ENCODE peak calls at places on chromosomes 7 and 10, in four cellular contexts. J, L, H and M are unnamed samples.
A peak's percentile ranks its signal among the peaks of the same experiment; 100 is the strongest.

GRCh38 chr10:114518401-114519305 is 114.4 kb upstream of the AFAP1L2 start:
- DNase-seq in L (no peak), J (no peak), H (no peak), M (no peak)

GRCh38 chr7:88167223-88167622 is 52.6 kb downstream of the SRI start:
- DNase-seq in L (no peak), H (no peak), J (no peak), M (no peak)

GRCh38 chr10:86918022-86918471 is 39.4 kb downstream of the MMRN2 start:
- DNase-seq in J (no peak), L (no peak), H (peak; percentile 30), M (no peak)

GRCh38 chr7:107147464-107148214 is 21.2 kb upstream of the HBP1 start:
- DNase-seq in J (no peak), H (peak; percentile 56), L (no peak), M (no peak)

GRCh38 chr7:42883950-42884349 is 27.9 kb downstream of the C7orf25 start:
- DNase-seq in L (no peak), H (peak; percentile 65), J (no peak), M (no peak)

GRCh38 chr10:42149027-42149700 is 489.2 kb downstream of the ZNF33B start:
- DNase-seq in J (peak; percentile 85), L (no peak), H (peak; percentile 1), M (no peak)

GRCh38 chr7:138001529-138002095 is at the start of gene CREB3L2:
- DNase-seq in J (peak; percentile 89), H (peak; percentile 65), L (peak; percentile 79), M (peak; percentile 64)

GRCh38 chr7:149721084-149721601 is 52.2 kb downstream of the ZNF467 start:
- DNase-seq in H (no peak), J (peak; percentile 59), L (no peak), M (no peak)

GRCh38 chr10:69639291-69640195 is 9.5 kb downstream of the FAM241B start:
- DNase-seq in H (peak; percentile 72), J (peak; percentile 82), L (no peak), M (peak; percentile 62)

GRCh38 chr10:42939685-42940366 is 137.0 kb upstream of the RET start:
- DNase-seq in J (no peak), L (no peak), H (no peak), M (no peak)

GRCh38 chr7:56479136-56479535 is 362.9 kb upstream of the NUPR2 start:
- DNase-seq in J (no peak), L (no peak), H (no peak), M (no peak)

GRCh38 chr10:125014086-125014830 is 72.3 kb downstream of the ZRANB1 start:
- DNase-seq in J (no peak), H (no peak), L (no peak), M (peak; percentile 51)

GRCh38 chr10:94524146-94524545 is 21.4 kb upstream of the HELLS start:
- DNase-seq in H (peak; percentile 70), L (no peak), J (no peak), M (no peak)

GRCh38 chr7:92988051-92988450 is 129.7 kb downstream of the SAMD9 start:
- DNase-seq in J (no peak), H (peak; percentile 62), L (no peak), M (no peak)

GRCh38 chr7:11552676-11553075 is 279.3 kb downstream of the THSD7A start:
- DNase-seq in L (no peak), H (no peak), J (no peak), M (no peak)

GRCh38 chr10:1894912-1895311 is 157.6 kb upstream of the ADARB2 start:
- DNase-seq in H (no peak), J (no peak), L (no peak), M (no peak)

GRCh38 chr10:43076311-43076875 is 476 bp upstream of the RET start:
- DNase-seq in H (no peak), J (no peak), L (no peak), M (no peak)

GRCh38 chr10:44835300-44835699 is 75.8 kb upstream of the TMEM72 start:
- DNase-seq in J (no peak), H (no peak), L (no peak), M (no peak)

GRCh38 chr7:2082357-2083038 is 150.2 kb downstream of the MAD1L1 start:
- DNase-seq in J (no peak), L (no peak), H (peak; percentile 81), M (peak; percentile 30)

GRCh38 chr10:26621889-26622681 is 75.4 kb upstream of the PDSS1 start:
- DNase-seq in J (peak; percentile 78), L (peak; percentile 66), H (peak; percentile 15), M (peak; percentile 72)

GRCh38 chr7:46080595-46081159 is 159.6 kb upstream of the IGFBP3 start:
- DNase-seq in H (no peak), J (no peak), L (no peak), M (no peak)

GRCh38 chr7:150686030-150686626 is 622 bp downstream of the GIMAP2 start:
- DNase-seq in J (no peak), H (no peak), L (no peak), M (no peak)

GRCh38 chr10:111874586-111874985 is 309.0 kb downstream of the GPAM start:
- DNase-seq in H (no peak), L (no peak), J (no peak), M (no peak)

GRCh38 chr7:99422625-99423024 is 13.9 kb downstream of the BUD31 start:
- DNase-seq in H (no peak), J (no peak), L (no peak), M (no peak)

DNA sequence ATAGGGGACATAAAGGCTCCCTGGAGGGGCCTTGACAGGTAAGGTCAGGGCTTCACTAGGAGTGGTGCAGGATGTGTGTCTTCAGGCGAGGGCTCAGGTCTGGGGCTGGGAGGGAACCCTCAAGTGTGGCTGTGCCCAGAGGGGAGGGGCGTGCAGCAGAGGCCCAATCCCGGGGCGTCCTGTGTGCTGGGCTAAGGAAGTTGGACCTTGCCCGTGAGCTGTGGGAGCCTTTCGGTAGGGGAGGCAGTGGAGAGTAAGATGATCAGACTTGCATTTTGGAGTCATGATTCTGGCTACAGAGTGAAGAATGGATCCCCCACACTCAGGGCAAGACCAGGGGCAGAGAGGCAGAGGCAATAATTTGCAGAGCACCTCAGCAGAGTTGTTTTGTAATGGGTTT is 145.4 kb downstream of the BUB3 start:
- DNase-seq in J (no peak), L (no peak), H (no peak), M (no peak)
- H3K4me1 ChIP-seq in J (no peaks in the 10 kb centered on the region), L (no peaks in the 10 kb centered on the region), H (no peaks in the 10 kb centered on the region), M (no peaks in the 10 kb centered on the region)

GRCh38 chr10:88120599-88121333 is 257.3 kb downstream of the PTEN start:
- DNase-seq in J (no peak), H (no peak), L (no peak), M (no peak)
- H3K4me1 ChIP-seq in J (no peaks in the 10 kb centered on the region), H (no peaks in the 10 kb centered on the region), L (peaks cover 7% of the 10 kb centered on the region), M (no peaks in the 10 kb centered on the region)

GRCh38 chr10:11742779-11743298 is 657 bp downstream of the ECHDC3 start:
- DNase-seq in L (peak; percentile 89), H (peak; percentile 30), J (no peak), M (peak; percentile 46)
- H3K4me1 ChIP-seq in L (peaks cover 4% of the 10 kb centered on the region), H (peaks cover 14% of the 10 kb centered on the region), J (peaks cover 1% of the 10 kb centered on the region), M (peaks cover 13% of the 10 kb centered on the region)

GRCh38 chr7:163298-163695 is 29.1 kb upstream of the FAM20C start:
- DNase-seq in L (peak; percentile 51), J (peak; percentile 64), H (no peak), M (no peak)

GRCh38 chr7:166370-167060 is 25.9 kb upstream of the FAM20C start:
- DNase-seq in L (peak; percentile 52), H (peak; percentile 47), J (peak; percentile 72), M (peak; percentile 58)

GRCh38 chr7:165661-166369 is 26.6 kb upstream of the FAM20C start:
- DNase-seq in J (no peak), L (no peak), H (peak; percentile 14), M (no peak)

GRCh38 chr7:163971-164881 is 28.1 kb upstream of the FAM20C start:
- DNase-seq in J (peak; percentile 73), H (no peak), L (peak; percentile 51), M (peak; percentile 55)

GRCh38 chr7:164882-165660 is 27.3 kb upstream of the FAM20C start:
- DNase-seq in L (peak; percentile 56), H (no peak), J (peak; percentile 75), M (peak; percentile 22)
- H3K4me1 ChIP-seq in L (no peaks in the 10 kb centered on the region), H (peaks cover 10% of the 10 kb centered on the region), J (no peaks in the 10 kb centered on the region), M (peaks cover 7% of the 10 kb centered on the region)